ENCODE peak calls at places on chromosomes 12 and 14, in seven cellular contexts. Q is neuronal stem cell; V is CD8-positive, alpha-beta memory T cell; D is GM23248; X is spleen; F is testis; G is astrocyte. Y is an unnamed sample.

GRCh38 chr12:49720214-49720613 is 13.0 kb upstream of the FMNL3 start:
- DNase-seq in Q (no peak), V (no peak), D (peak; percentile 51), X (no peak), F (no peak), G (no peak), Y (no peak)

GRCh38 chr12:24921251-24922038 is 27.5 kb downstream of the BCAT1 start:
- DNase-seq in Q (no peak), V (no peak), D (peak; percentile 78), X (no peak), F (no peak), G (peak; percentile 55), Y (no peak)

GRCh38 chr12:122851820-122852219 is 16.6 kb downstream of the HIP1R start:
- DNase-seq in Q (no peak), V (no peak), D (peak; percentile 97), X (no peak), F (no peak), G (peak; percentile 78), Y (no peak)

GRCh38 chr12:123519151-123520001 is 14.1 kb downstream of the RILPL1 start:
- DNase-seq in Q (no peak), V (no peak), D (peak; percentile 82), X (no peak), F (no peak), G (peak; percentile 80), Y (no peak)

GRCh38 chr14:95475540-95476240 is 40.8 kb downstream of the SYNE3 start:
- DNase-seq in Q (no peak), V (no peak), D (no peak), X (no peak), F (no peak), G (no peak), Y (no peak)

GRCh38 chr12:123715151-123715676 is 3.1 kb downstream of the ATP6V0A2 start:
- DNase-seq in Q (no peak), V (no peak), D (peak; percentile 21), X (no peak), F (no peak), G (no peak), Y (no peak)

GRCh38 chr14:55333785-55334485 is 62.7 kb downstream of the FBXO34 start:
- DNase-seq in Q (no peak), V (no peak), D (no peak), X (no peak), F (no peak), G (peak; percentile 25), Y (no peak)

GRCh38 chr14:67694791-67695393 is 672 bp downstream of the RDH11 start:
- DNase-seq in Q (peak; percentile 58), V (peak; percentile 61), D (peak; percentile 98), X (peak; percentile 83), F (peak; percentile 94), G (peak; percentile 97), Y (no peak)

GRCh38 chr12:93273834-93274705 is 103.7 kb upstream of the NUDT4 start:
- DNase-seq in Q (no peak), V (no peak), D (no peak), X (no peak), F (no peak), G (no peak), Y (no peak)

GRCh38 chr14:71658261-71658860 is 273.9 kb upstream of the RGS6 start:
- DNase-seq in Q (no peak), V (no peak), D (peak; percentile 52), X (no peak), F (no peak), G (peak; percentile 44), Y (no peak)

GRCh38 chr12:64670856-64671639 is 60.8 kb downstream of the RASSF3 start:
- DNase-seq in Q (no peak), V (no peak), D (peak; percentile 75), X (no peak), F (no peak), G (peak; percentile 70), Y (no peak)
- H3K4me1 ChIP-seq in Q (peaks cover 12% of the 10 kb centered on the region), V (peaks cover 94% of the 10 kb centered on the region), D (peaks cover 22% of the 10 kb centered on the region), X (peaks cover 100% of the 10 kb centered on the region), F (peaks cover 9% of the 10 kb centered on the region), G (peaks cover 42% of the 10 kb centered on the region), Y (peaks cover 81% of the 10 kb centered on the region)

DNA sequence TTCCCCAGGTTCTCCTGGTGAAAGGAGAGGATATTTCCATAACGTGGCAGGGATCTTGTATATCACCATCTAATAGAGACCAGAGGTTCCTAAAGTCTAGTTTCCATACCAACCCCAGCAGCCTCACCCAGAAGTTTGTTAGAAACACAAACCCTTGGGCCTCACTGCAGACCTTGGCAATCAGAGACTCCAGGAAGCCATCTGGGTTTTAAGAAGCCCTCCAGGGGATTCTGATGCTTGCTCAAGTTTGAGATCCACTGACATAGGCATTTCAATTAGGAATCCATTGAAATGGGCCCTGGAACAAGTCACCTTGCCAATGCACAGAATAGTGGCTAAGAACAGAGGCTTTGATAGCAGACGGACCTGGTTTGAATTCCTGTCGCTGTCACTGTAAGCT is 2.2 kb upstream of the CMKLR1 start:
- DNase-seq in Q (no peak), V (no peak), D (no peak), X (no peak), F (no peak), G (no peak), Y (no peak)
- H3K4me1 ChIP-seq in Q (no peaks in the 10 kb centered on the region), V (no peaks in the 10 kb centered on the region), D (peaks cover 8% of the 10 kb centered on the region), X (peaks cover 9% of the 10 kb centered on the region), F (peaks cover 8% of the 10 kb centered on the region), G (no peaks in the 10 kb centered on the region), Y (peaks cover 8% of the 10 kb centered on the region)

GRCh38 chr14:101813833-101814232 is 52.3 kb downstream of the PPP2R5C start:
- DNase-seq in Q (no peak), V (no peak), D (peak; percentile 13), X (no peak), F (no peak), G (no peak), Y (no peak)
- H3K4me1 ChIP-seq in Q (peaks cover 2% of the 10 kb centered on the region), V (peaks cover 72% of the 10 kb centered on the region), D (peaks cover 28% of the 10 kb centered on the region), X (peaks cover 91% of the 10 kb centered on the region), F (peaks cover 19% of the 10 kb centered on the region), G (peaks cover 10% of the 10 kb centered on the region), Y (peaks cover 70% of the 10 kb centered on the region)

GRCh38 chr12:57520008-57520726 is at the start of gene DDIT3:
- DNase-seq in Q (peak; percentile 99), V (peak; percentile 100), D (peak; percentile 100), X (peak; percentile 100), F (peak; percentile 99), G (peak; percentile 88), Y (peak; percentile 99)
- H3K4me1 ChIP-seq in Q (peaks cover 27% of the 10 kb centered on the region), V (peaks cover 54% of the 10 kb centered on the region), D (peaks cover 43% of the 10 kb centered on the region), X (peaks cover 76% of the 10 kb centered on the region), F (peaks cover 46% of the 10 kb centered on the region), G (peaks cover 55% of the 10 kb centered on the region), Y (peaks cover 67% of the 10 kb centered on the region)

GRCh38 chr12:106133136-106134087 is 5.3 kb downstream of the NUAK1 start:
- DNase-seq in Q (no peak), V (no peak), D (peak; percentile 67), X (no peak), F (no peak), G (peak; percentile 70), Y (no peak)

GRCh38 chr12:106136263-106136662 is 2.5 kb downstream of the NUAK1 start:
- DNase-seq in Q (peak; percentile 96), V (peak; percentile 69), D (peak; percentile 92), X (peak; percentile 90), F (peak; percentile 94), G (peak; percentile 76), Y (no peak)

GRCh38 chr12:106135781-106136180 is 3.0 kb downstream of the NUAK1 start:
- DNase-seq in Q (no peak), V (no peak), D (peak; percentile 88), X (no peak), F (no peak), G (no peak), Y (no peak)

GRCh38 chr12:106135075-106135474 is 3.7 kb downstream of the NUAK1 start:
- DNase-seq in Q (no peak), V (no peak), D (no peak), X (no peak), F (no peak), G (peak; percentile 83), Y (no peak)

DNA sequence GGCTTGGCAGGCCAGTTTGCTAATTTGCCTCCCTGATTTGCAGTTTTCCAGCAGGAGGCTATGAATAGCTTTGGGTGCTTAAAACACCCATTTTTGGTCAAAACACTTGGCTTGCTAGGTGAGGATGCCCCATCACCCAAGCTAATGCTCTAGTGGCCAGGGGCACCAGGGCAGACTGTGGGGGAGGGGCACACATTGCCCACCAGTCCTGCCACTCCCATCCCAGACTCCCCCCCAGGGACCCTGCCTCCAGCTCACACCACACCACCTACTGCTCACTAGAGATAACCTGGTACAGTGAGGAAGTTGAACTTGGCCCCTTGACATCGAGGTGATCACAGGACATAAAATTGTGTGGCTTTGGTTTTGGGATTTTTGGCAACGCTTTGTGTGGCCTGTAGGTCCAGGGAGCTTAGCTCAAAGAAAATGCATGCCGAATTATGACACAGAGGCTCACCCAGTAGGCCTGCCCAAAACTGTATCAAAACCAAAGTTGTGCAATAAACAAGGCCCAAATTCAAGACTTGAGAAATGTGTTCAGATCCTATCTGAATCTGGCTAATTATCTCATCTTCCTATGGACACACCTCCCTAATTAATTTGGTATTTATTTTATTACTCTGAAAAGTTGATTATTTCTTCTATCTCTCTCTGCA is 4.3 kb downstream of the NUAK1 start:
- DNase-seq in Q (no peak), V (no peak), D (no peak), X (no peak), F (no peak), G (no peak), Y (no peak)
- H3K4me1 ChIP-seq in Q (peaks cover 36% of the 10 kb centered on the region), V (peaks cover 5% of the 10 kb centered on the region), D (peaks cover 51% of the 10 kb centered on the region), X (peaks cover 36% of the 10 kb centered on the region), F (no peaks in the 10 kb centered on the region), G (peaks cover 58% of the 10 kb centered on the region), Y (peaks cover 66% of the 10 kb centered on the region)

GRCh38 chr12:107398101-107398500 is 287.5 kb upstream of the PWP1 start:
- DNase-seq in Q (no peak), V (no peak), D (no peak), X (no peak), F (no peak), G (peak; percentile 18), Y (no peak)

GRCh38 chr12:107396991-107397390 is 288.6 kb upstream of the PWP1 start:
- DNase-seq in Q (no peak), V (no peak), D (peak; percentile 26), X (no peak), F (no peak), G (no peak), Y (no peak)

GRCh38 chr12:107395817-107396216 is 289.8 kb upstream of the PWP1 start:
- DNase-seq in Q (no peak), V (no peak), D (no peak), X (no peak), F (no peak), G (no peak), Y (no peak)

GRCh38 chr12:107393043-107393725 is 292.4 kb upstream of the PWP1 start:
- DNase-seq in Q (no peak), V (no peak), D (no peak), X (no peak), F (no peak), G (no peak), Y (no peak)

DNA sequence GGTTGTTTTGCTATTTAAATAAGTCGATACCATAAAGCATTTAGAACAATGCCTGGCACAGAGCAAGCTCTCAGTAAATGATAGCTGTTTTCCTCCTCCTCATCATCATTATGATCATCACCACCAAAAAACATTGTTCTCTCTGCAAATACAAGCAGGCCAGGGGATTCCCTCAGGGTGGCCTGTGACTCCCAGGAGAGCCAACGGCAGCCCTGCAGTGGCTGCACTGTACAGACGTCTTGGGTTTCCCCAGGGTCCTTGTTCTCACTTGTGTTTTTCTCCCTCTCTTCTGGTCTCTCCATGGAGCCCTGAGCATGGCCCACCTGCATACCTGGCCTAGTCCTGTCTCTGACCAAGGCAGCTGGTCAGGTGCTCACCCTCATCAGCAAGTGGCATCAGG is 290.9 kb upstream of the PWP1 start:
- DNase-seq in Q (no peak), V (no peak), D (no peak), X (no peak), F (no peak), G (no peak), Y (no peak)
- H3K4me1 ChIP-seq in Q (peaks cover 38% of the 10 kb centered on the region), V (peaks cover 35% of the 10 kb centered on the region), D (no peaks in the 10 kb centered on the region), X (no peaks in the 10 kb centered on the region), F (no peaks in the 10 kb centered on the region), G (peaks cover 28% of the 10 kb centered on the region), Y (no peaks in the 10 kb centered on the region)

GRCh38 chr14:59428581-59429012 is 36.6 kb downstream of the GPR135 start:
- DNase-seq in Q (no peak), V (no peak), D (peak; percentile 75), X (no peak), F (peak; percentile 43), G (peak; percentile 60), Y (no peak)
- H3K4me1 ChIP-seq in Q (no peaks in the 10 kb centered on the region), V (no peaks in the 10 kb centered on the region), D (peaks cover 20% of the 10 kb centered on the region), X (peaks cover 21% of the 10 kb centered on the region), F (peaks cover 19% of the 10 kb centered on the region), G (peaks cover 13% of the 10 kb centered on the region), Y (peaks cover 28% of the 10 kb centered on the region)

Y was measured in vagina.